ENCODE peak calls at places on chromosome X, in four cellular contexts. J is colonic mucosa, B is uterus, S is heart left ventricle. T is an unnamed sample.

GRCh38 chrX:3663576-3664290 is 49.7 kb downstream of the PRKX start:
- DNase-seq in B (no peak), S (peak; percentile 52), J (no peak), T (no peak)

GRCh38 chrX:2774057-2774456 is 22.2 kb downstream of the XG start:
- DNase-seq in B (no peak), J (no peak), S (no peak), T (no peak)

GRCh38 chrX:11064851-11065600 is 46.1 kb upstream of the HCCS start:
- DNase-seq in J (no peak), B (no peak), S (no peak), T (no peak)

GRCh38 chrX:154040307-154040756 is 20.6 kb upstream of the IRAK1 start:
- DNase-seq in J (no peak), B (no peak), S (no peak), T (no peak)

GRCh38 chrX:116379854-116380253 is 56.6 kb upstream of the SLC6A14 start:
- DNase-seq in J (no peak), S (peak; percentile 25), B (peak; percentile 10), T (no peak)

GRCh38 chrX:153944140-153944799 is at the start of gene RENBP:
- DNase-seq in B (no peak), J (no peak), S (peak; percentile 73), T (no peak)

GRCh38 chrX:7120578-7121219 is 26.8 kb upstream of the STS start:
- DNase-seq in B (no peak), S (no peak), J (no peak), T (no peak)

GRCh38 chrX:116872931-116873330 is 410.2 kb upstream of the CT83 start:
- DNase-seq in S (no peak), B (no peak), J (no peak), T (no peak)

GRCh38 chrX:20285513-20285912 is 18.8 kb upstream of the RPS6KA3 start:
- DNase-seq in S (no peak), B (no peak), J (no peak), T (no peak)

GRCh38 chrX:34873500-34874225 is 68.9 kb upstream of the FAM47B start:
- DNase-seq in J (no peak), S (no peak), B (no peak), T (no peak)

GRCh38 chrX:53184836-53185235 is 40.2 kb downstream of the KDM5C start:
- DNase-seq in S (no peak), B (no peak), J (no peak), T (no peak)

GRCh38 chrX:69361286-69361926 is 142.7 kb upstream of the NALF2 start:
- DNase-seq in J (no peak), B (peak; percentile 25), S (peak; percentile 43), T (no peak)

GRCh38 chrX:115892787-115893671 is 277.5 kb upstream of the AGTR2 start:
- DNase-seq in B (peak; percentile 68), J (peak; percentile 79), S (peak; percentile 60), T (no peak)

GRCh38 chrX:7219153-7219705 is 71.3 kb upstream of the PUDP start:
- DNase-seq in S (no peak), B (no peak), J (no peak), T (no peak)

GRCh38 chrX:113545040-113545439 is 704.4 kb upstream of the AMOT start:
- DNase-seq in S (no peak), B (no peak), J (no peak), T (no peak)

GRCh38 chrX:74259879-74260491 is 44.0 kb upstream of the ZCCHC13 start:
- DNase-seq in S (no peak), J (no peak), B (no peak), T (no peak)

GRCh38 chrX:83004012-83004411 is 504.1 kb upstream of the POU3F4 start:
- DNase-seq in B (no peak), J (no peak), S (no peak), T (no peak)

GRCh38 chrX:91434351-91435168 is at the start of gene PABPC5:
- DNase-seq in J (peak; percentile 31), S (peak; percentile 78), B (peak; percentile 85), T (no peak)

DNA sequence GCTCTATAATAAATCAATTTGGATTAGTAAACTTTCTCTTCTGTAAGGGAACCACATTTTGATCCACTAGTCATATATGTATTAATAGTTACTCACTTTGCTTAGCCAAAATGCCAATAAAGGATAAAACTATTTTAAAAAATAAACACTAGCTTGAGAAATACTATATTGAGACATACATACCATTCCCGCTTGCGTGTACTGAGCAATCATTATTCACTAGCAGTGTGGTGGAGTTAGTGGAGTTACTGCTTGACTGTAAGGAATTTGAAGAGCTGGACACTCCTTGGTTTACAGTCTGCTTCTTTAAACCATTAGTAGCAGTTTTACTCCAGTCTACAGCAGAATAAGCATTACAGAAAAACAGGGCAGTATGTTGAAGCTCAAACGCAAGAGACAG is 10.8 kb upstream of the PHKA2 start:
- DNase-seq in B (no peak), J (no peak), S (no peak), T (no peak)
- H3K4me3 ChIP-seq in B (no peak overlapping the region), J (no peak overlapping the region), S (no peak overlapping the region), T (no peak overlapping the region)

GRCh38 chrX:36534900-36535299 is 473.3 kb upstream of the FAM47C start:
- DNase-seq in B (no peak), S (no peak), J (no peak), T (no peak)
- H3K27me3 ChIP-seq in B (no peaks in the 10 kb centered on the region), S (no peaks in the 10 kb centered on the region), J (no peaks in the 10 kb centered on the region), T (no peaks in the 10 kb centered on the region)

GRCh38 chrX:63250253-63250868 is 100.8 kb downstream of the SPIN4 start:
- DNase-seq in J (peak; percentile 65), S (no peak), B (no peak), T (no peak)
- H3K4me1 ChIP-seq in J (no peaks in the 10 kb centered on the region), S (no peaks in the 10 kb centered on the region), B (no peaks in the 10 kb centered on the region), T (no peaks in the 10 kb centered on the region)

DNA sequence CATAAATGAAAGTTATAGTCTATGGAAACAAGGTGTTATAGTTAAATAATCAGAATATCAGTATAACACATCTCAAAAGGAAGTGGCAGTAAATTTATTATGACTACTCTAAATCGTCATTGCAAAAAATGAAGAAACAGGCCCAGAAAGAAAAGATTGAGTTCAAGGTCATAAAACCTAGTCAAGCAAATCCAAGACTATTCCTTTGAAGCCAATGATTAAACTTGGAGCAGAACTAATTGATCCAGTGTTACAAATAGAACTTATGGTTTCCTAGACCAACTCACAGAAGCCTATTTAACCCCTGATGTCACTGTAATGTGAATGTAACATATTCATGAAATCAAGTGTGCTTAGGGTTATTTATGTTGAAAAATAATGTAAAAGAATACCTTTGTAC is 1.9 kb downstream of the FAM199X start:
- DNase-seq in S (no peak), J (no peak), B (no peak), T (no peak)
- H3K4me3 ChIP-seq in S (peak overlapping the region; percentile 76), J (no peak overlapping the region), B (no peak overlapping the region), T (no peak overlapping the region)

GRCh38 chrX:1077140-1077539 is 135.3 kb downstream of the CRLF2 start:
- DNase-seq in J (no peak), S (no peak), B (no peak), T (no peak)

GRCh38 chrX:1075156-1075555 is 137.3 kb downstream of the CRLF2 start:
- DNase-seq in J (no peak), S (no peak), B (no peak), T (no peak)

GRCh38 chrX:1074755-1075154 is 137.7 kb downstream of the CRLF2 start:
- DNase-seq in S (no peak), J (no peak), B (no peak), T (no peak)

GRCh38 chrX:1074172-1074571 is 138.3 kb downstream of the CRLF2 start:
- DNase-seq in B (no peak), S (no peak), J (no peak), T (no peak)

DNA sequence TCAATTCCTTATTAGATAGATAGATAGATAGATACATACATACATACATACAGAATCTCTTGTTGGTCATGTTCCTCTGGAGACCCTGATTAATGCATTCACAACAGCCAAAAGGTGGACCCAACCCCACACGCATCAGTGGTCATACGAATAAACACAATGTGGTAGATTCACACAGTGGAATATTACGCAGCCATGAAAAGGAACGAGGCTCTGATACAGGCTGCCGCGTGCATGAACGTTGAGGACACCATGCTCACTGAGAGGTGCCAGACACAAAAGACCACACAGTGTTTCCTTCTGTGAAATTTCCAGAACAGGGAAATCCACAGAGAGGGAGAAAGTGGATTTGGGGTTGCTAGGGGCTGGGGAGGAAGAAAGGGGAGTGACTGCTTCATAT is 136.7 kb downstream of the CRLF2 start:
- DNase-seq in J (no peak), S (no peak), B (no peak), T (no peak)
- H3K27me3 ChIP-seq in J (no peaks in the 10 kb centered on the region), S (no peaks in the 10 kb centered on the region), B (no peaks in the 10 kb centered on the region), T (no peaks in the 10 kb centered on the region)

T was measured in effector memory CD4-positive, alpha-beta T cell.